ENCODE peak calls at places on chromosomes 4 and X, in ten cellular contexts. X, Z, W, I, F, O, E, L, S and G are unnamed samples.

GRCh38 chr4:184471872-184472539 is 2.3 kb downstream of the IRF2 start:
- DNase-seq in X (no peak), Z (peak; percentile 37), W (no peak), I (no peak), F (no peak), O (no peak), E (no peak), L (no peak), S (no peak), G (peak; percentile 42)

GRCh38 chr4:87123241-87123640 is 97.2 kb downstream of the KLHL8 start:
- DNase-seq in X (no peak), Z (no peak), W (no peak), I (no peak), F (no peak), O (no peak), E (no peak), L (no peak), S (no peak), G (no peak)

GRCh38 chr4:80322716-80323115 is 12.8 kb upstream of the CFAP299 start:
- DNase-seq in X (no peak), Z (peak; percentile 63), W (no peak), I (no peak), F (no peak), O (no peak), E (no peak), L (no peak), S (peak; percentile 24), G (peak; percentile 32)

GRCh38 chr4:616911-617643 is 8.3 kb upstream of the PDE6B start:
- DNase-seq in X (no peak), Z (no peak), W (no peak), I (no peak), F (no peak), O (no peak), E (no peak), L (no peak), S (no peak), G (no peak)

GRCh38 chr4:141134051-141134450 is 782 bp upstream of the RNF150 start:
- DNase-seq in X (no peak), Z (no peak), W (no peak), I (no peak), F (no peak), O (no peak), E (no peak), L (no peak), S (no peak), G (peak; percentile 27)

GRCh38 chrX:97685753-97686152 is 802.0 kb downstream of the RPA4 start:
- DNase-seq in X (no peak), Z (peak; percentile 44), W (no peak), I (peak; percentile 13), F (no peak), O (no peak), E (no peak), L (no peak), S (peak; percentile 47), G (peak; percentile 46)

GRCh38 chr4:72974694-72975487 is 94.6 kb downstream of the COX18 start:
- DNase-seq in X (no peak), Z (no peak), W (no peak), I (no peak), F (no peak), O (no peak), E (no peak), L (no peak), S (peak; percentile 78), G (peak; percentile 36)

GRCh38 chrX:133989491-133989890 is 4.1 kb upstream of the GPC3 start:
- DNase-seq in X (no peak), Z (no peak), W (no peak), I (no peak), F (no peak), O (no peak), E (no peak), L (no peak), S (no peak), G (no peak)

GRCh38 chr4:183330841-183331240 is 8.6 kb upstream of the CLDN24 start:
- DNase-seq in X (no peak), Z (peak; percentile 34), W (no peak), I (no peak), F (no peak), O (no peak), E (no peak), L (no peak), S (no peak), G (no peak)

GRCh38 chr4:37749398-37749988 is 63.3 kb upstream of the RELL1 start:
- DNase-seq in X (no peak), Z (no peak), W (no peak), I (no peak), F (no peak), O (no peak), E (no peak), L (no peak), S (no peak), G (no peak)

GRCh38 chr4:37758226-37758625 is 68.3 kb upstream of the PGM2 start:
- DNase-seq in X (no peak), Z (peak; percentile 83), W (no peak), I (no peak), F (no peak), O (no peak), E (peak; percentile 35), L (no peak), S (peak; percentile 33), G (peak; percentile 78)

GRCh38 chr4:37757705-37758104 is 68.8 kb upstream of the PGM2 start:
- DNase-seq in X (no peak), Z (no peak), W (no peak), I (no peak), F (no peak), O (no peak), E (no peak), L (no peak), S (no peak), G (no peak)

GRCh38 chr4:37757121-37757520 is 69.4 kb upstream of the PGM2 start:
- DNase-seq in X (no peak), Z (no peak), W (no peak), I (no peak), F (no peak), O (no peak), E (no peak), L (no peak), S (no peak), G (no peak)

DNA sequence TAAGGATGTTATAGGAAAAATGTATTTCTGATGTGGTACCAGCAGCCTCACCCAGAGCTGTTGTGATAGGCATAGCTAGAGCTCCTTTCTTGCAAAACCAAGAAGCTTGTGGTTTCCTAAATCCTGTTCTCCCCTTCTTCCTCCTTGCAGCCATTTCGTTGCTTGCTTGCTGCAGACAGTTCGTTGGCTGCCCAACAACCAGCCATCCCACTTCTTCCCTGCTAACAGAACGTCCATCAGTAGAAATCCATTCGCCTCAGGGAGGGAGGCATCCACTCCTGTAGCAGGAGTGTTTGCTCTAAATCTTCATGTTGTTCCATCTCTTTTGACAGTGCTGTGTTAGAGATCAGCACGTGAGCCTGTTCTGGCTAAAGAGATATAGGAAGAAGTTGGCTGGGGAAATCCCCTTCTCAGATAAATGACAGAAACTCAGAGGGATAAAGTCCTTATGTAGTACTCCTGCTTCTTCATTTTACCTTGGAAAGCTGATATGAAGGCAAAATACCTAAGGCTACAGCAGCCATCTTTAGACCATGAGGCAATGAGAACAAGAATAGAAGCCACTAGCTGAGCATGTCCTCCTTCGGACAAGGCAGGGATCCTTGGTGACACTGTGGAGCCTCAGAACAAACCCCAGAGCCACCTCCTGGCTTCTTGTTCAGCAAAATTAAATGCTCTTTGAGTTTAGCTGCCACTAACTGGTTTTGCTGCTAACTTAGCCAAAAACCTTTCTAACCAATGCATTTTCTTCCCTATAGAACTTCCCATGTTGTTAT is 68.4 kb upstream of the RELL1 start:
- DNase-seq in X (no peak), Z (no peak), W (no peak), I (no peak), F (no peak), O (no peak), E (no peak), L (no peak), S (no peak), G (no peak)
- H3K4me3 ChIP-seq in X (no peak overlapping the region), Z (no peak overlapping the region), W (no peak overlapping the region), I (no peak overlapping the region), F (no peak overlapping the region), O (no peak overlapping the region), E (no peak overlapping the region), L (no peak overlapping the region), S (no peak overlapping the region), G (no peak overlapping the region)

GRCh38 chr4:154927126-154927525 is 146.1 kb downstream of the RBM46 start:
- DNase-seq in X (no peak), Z (no peak), W (no peak), I (no peak), F (no peak), O (no peak), E (no peak), L (no peak), S (no peak), G (no peak)
- TF ChIP-seq CTCF in X (no peak), Z (peak; percentile 25), W (no peak), I (no peak), F (no peak), O (no peak), E (no peak), L (no peak), S (no peak), G (no peak)

DNA sequence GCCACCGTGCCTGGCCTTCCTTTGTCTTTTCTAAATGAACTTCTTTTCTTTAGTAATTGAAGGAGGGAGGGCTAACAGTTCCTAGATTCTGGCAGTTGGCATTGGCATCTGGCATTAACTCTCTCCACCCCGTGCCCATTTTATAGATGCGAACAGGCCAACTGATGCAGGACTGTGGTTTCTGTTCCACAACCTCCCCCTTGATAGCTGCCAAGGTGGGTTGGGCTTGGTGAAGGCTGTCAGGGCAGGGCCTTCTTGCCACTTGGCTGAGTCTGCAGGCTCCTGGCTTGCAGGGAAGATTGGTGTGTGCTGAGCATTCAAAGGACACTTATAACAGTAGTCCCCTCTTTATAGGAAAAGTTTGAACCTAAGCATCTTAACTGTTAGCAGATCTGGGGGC is 4.3 kb downstream of the SOWAHD start:
- DNase-seq in X (no peak), Z (no peak), W (no peak), I (no peak), F (no peak), O (no peak), E (no peak), L (no peak), S (no peak), G (no peak)
- H3K4me3 ChIP-seq in X (no peak overlapping the region), Z (no peak overlapping the region), W (no peak overlapping the region), I (no peak overlapping the region), F (no peak overlapping the region), O (no peak overlapping the region), E (no peak overlapping the region), L (no peak overlapping the region), S (no peak overlapping the region), G (no peak overlapping the region)

DNA sequence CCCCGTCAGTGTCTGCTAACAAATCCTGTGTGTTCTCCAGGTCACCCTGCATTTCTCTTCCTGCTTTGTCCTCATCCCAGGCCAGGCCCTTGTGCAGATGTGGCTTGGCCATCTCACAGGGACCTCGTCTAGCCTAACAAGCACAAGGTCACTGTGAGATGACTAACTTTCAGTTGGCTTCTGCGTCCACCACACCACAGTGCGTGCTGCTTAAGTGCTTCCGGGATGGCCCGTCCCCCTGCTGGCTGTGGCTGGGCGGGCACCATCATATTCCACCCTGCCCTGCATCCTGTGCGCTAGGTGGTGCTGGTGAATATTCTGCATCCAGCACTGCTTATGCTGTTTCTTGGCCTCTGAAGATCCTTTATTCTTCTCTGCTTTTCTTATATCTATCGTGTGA is 33.8 kb downstream of the RBBP7 start:
- DNase-seq in X (no peak), Z (peak; percentile 41), W (peak; percentile 44), I (no peak), F (peak; percentile 37), O (no peak), E (peak; percentile 45), L (no peak), S (no peak), G (no peak)
- TF ChIP-seq CTCF in X (peak; percentile 32), Z (peak; percentile 29), W (peak; percentile 37), I (peak; percentile 36), F (peak; percentile 20), O (peak; percentile 21), E (no peak), L (no peak), S (peak; percentile 31), G (peak; percentile 35)